ENCODE peak calls at places on chromosomes 5 and 9, in four cellular contexts. Z is neural progenitor cell, J is tibial artery, S is stomach. A is an unnamed sample.

GRCh38 chr5:17203329-17204132 is 13.9 kb upstream of the BASP1 start:
- DNase-seq in J (no peak), S (no peak), Z (peak; percentile 53), A (no peak)

GRCh38 chr5:1791176-1791575 is 8.5 kb downstream of the MRPL36 start:
- DNase-seq in Z (no peak), S (no peak), J (no peak), A (no peak)

GRCh38 chr5:181173027-181173419 is 25.6 kb downstream of the OR2V2 start:
- DNase-seq in J (no peak), S (no peak), Z (no peak), A (no peak)

GRCh38 chr5:433836-434235 is 9.1 kb upstream of the EXOC3 start:
- DNase-seq in Z (no peak), S (peak; percentile 16), J (peak; percentile 51), A (no peak)

GRCh38 chr5:1343931-1344901 is 683 bp downstream of the CLPTM1L start:
- DNase-seq in S (no peak), J (no peak), Z (peak; percentile 39), A (no peak)

GRCh38 chr5:123422433-123423277 is 548 bp downstream of the CEP120 start:
- DNase-seq in S (peak; percentile 32), J (no peak), Z (peak; percentile 46), A (peak; percentile 31)

GRCh38 chr9:94144394-94144793 is 60.1 kb downstream of the PTPDC1 start:
- DNase-seq in S (no peak), J (no peak), Z (no peak), A (no peak)

GRCh38 chr5:164296603-164297080 is 791.2 kb downstream of the MAT2B start:
- DNase-seq in J (no peak), Z (peak; percentile 95), S (no peak), A (no peak)

GRCh38 chr5:24110019-24110615 is 534.7 kb downstream of the CDH10 start:
- DNase-seq in Z (peak; percentile 31), J (no peak), S (no peak), A (no peak)

GRCh38 chr5:146283344-146283761 is 55.3 kb upstream of the POU4F3 start:
- DNase-seq in S (no peak), Z (no peak), J (no peak), A (no peak)

GRCh38 chr5:61933787-61934626 is 372.0 kb upstream of the KIF2A start:
- DNase-seq in J (no peak), S (peak; percentile 58), Z (peak; percentile 77), A (peak; percentile 47)

GRCh38 chr5:139764250-139764791 is 31.3 kb upstream of the PSD2 start:
- DNase-seq in Z (peak; percentile 93), J (no peak), S (no peak), A (no peak)

GRCh38 chr5:10525124-10525495 is 38.8 kb upstream of the ANKRD33B start:
- DNase-seq in S (no peak), Z (no peak), J (no peak), A (no peak)

GRCh38 chr9:77977210-77977611 is 54.4 kb downstream of the GNAQ start:
- DNase-seq in Z (peak; percentile 39), S (peak; percentile 66), J (peak; percentile 79), A (peak; percentile 63)

GRCh38 chr5:141413540-141414069 is 818 bp downstream of the PCDHGA10 start:
- DNase-seq in Z (no peak), J (no peak), S (no peak), A (no peak)

GRCh38 chr5:141521244-141521781 is 32.4 kb downstream of the PCDHGC5 start:
- DNase-seq in Z (peak; percentile 61), S (no peak), J (no peak), A (peak; percentile 28)

GRCh38 chr9:89868100-89868499 is 263.3 kb downstream of the GADD45G start:
- DNase-seq in Z (no peak), S (no peak), J (no peak), A (no peak)

GRCh38 chr9:79061766-79062165 is 510.0 kb upstream of the TLE4 start:
- DNase-seq in S (no peak), J (no peak), Z (no peak), A (no peak)

GRCh38 chr5:128777052-128777451 is 188.2 kb upstream of the SLC27A6 start:
- DNase-seq in S (no peak), Z (no peak), J (no peak), A (no peak)

GRCh38 chr9:127949827-127950512 is 12.3 kb upstream of the DPM2 start:
- DNase-seq in S (no peak), Z (no peak), J (no peak), A (no peak)

GRCh38 chr5:33068786-33069185 is 357.7 kb downstream of the NPR3 start:
- DNase-seq in S (no peak), Z (no peak), J (no peak), A (no peak)

GRCh38 chr5:21152611-21153010 is 1164.6 kb upstream of the CDH18 start:
- DNase-seq in Z (no peak), J (no peak), S (no peak), A (no peak)

GRCh38 chr5:22669345-22669744 is 183.8 kb downstream of the CDH12 start:
- DNase-seq in J (no peak), S (no peak), Z (no peak), A (no peak)

GRCh38 chr9:88583901-88584596 is 49.1 kb downstream of the NXNL2 start:
- DNase-seq in J (no peak), Z (peak; percentile 45), S (no peak), A (no peak)

GRCh38 chr5:139105621-139106071 is 92.5 kb downstream of the SIL1 start:
- DNase-seq in Z (peak; percentile 77), J (no peak), S (no peak), A (no peak)

GRCh38 chr9:34988218-34989055 is 1.1 kb upstream of the DNAJB5 start:
- DNase-seq in S (no peak), Z (peak; percentile 54), J (peak; percentile 78), A (no peak)

GRCh38 chr9:133371261-133371711 is 4.6 kb downstream of the SURF4 start:
- DNase-seq in J (no peak), Z (no peak), S (no peak), A (no peak)

GRCh38 chr5:56534102-56534501 is 281.2 kb upstream of the MAP3K1 start:
- DNase-seq in J (no peak), Z (no peak), S (peak; percentile 51), A (no peak)

GRCh38 chr5:81167544-81167943 is 65.6 kb upstream of the CKMT2 start:
- DNase-seq in J (no peak), S (no peak), Z (no peak), A (no peak)
- H3K4me1 ChIP-seq in J (no peaks in the 10 kb centered on the region), S (no peaks in the 10 kb centered on the region), Z (no peaks in the 10 kb centered on the region), A (peaks cover 13% of the 10 kb centered on the region)

GRCh38 chr9:136728548-136729123 is 14.1 kb downstream of the LCN10 start:
- DNase-seq in S (no peak), Z (peak; percentile 75), J (peak; percentile 67), A (no peak)
- TF ChIP-seq CTCF in S (no peak), Z (no peak), J (no peak), A (no peak)

DNA sequence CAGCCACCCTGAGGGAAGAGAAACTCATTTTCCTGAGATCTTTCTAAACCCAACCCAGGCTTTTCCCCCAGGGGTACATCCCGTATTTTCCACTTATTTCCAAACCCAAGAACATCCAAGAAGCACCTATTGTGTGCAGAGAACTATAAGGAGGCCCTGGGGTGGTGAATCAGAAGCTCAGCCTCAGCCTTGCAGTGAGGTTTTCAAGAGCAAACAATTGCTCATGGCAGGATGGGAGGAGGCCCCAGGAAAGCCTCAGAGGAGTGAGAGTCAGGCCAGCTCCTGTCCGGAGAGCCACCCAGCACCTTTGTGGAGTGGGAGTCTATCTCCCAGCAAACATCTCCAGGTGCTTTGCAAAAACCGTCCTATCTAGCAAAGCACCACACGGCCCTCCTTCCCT is 19.2 kb downstream of the NIPAL4 start:
- DNase-seq in S (no peak), Z (no peak), J (no peak), A (no peak)
- H3K36me3 ChIP-seq in S (peaks cover 29% of the 10 kb centered on the region), Z (no peaks in the 10 kb centered on the region), J (peaks cover 7% of the 10 kb centered on the region), A (no peaks in the 10 kb centered on the region)

GRCh38 chr5:133926960-133927615 is 41.3 kb downstream of the C5orf15 start:
- DNase-seq in J (no peak), S (peak; percentile 61), Z (no peak), A (no peak)
- H3K4me1 ChIP-seq in J (peaks cover 11% of the 10 kb centered on the region), S (peaks cover 31% of the 10 kb centered on the region), Z (no peaks in the 10 kb centered on the region), A (no peaks in the 10 kb centered on the region)

GRCh38 chr5:142715291-142715690 is 29.4 kb upstream of the FGF1 start:
- DNase-seq in Z (no peak), S (no peak), J (no peak), A (no peak)

GRCh38 chr5:142719836-142720330 is 34.0 kb upstream of the FGF1 start:
- DNase-seq in Z (no peak), J (no peak), S (no peak), A (no peak)

GRCh38 chr5:142717582-142718215 is 31.8 kb upstream of the FGF1 start:
- DNase-seq in S (no peak), Z (peak; percentile 52), J (no peak), A (peak; percentile 51)

GRCh38 chr5:142713151-142713706 is 27.3 kb upstream of the FGF1 start:
- DNase-seq in J (peak; percentile 90), Z (peak; percentile 92), S (peak; percentile 89), A (peak; percentile 92)

DNA sequence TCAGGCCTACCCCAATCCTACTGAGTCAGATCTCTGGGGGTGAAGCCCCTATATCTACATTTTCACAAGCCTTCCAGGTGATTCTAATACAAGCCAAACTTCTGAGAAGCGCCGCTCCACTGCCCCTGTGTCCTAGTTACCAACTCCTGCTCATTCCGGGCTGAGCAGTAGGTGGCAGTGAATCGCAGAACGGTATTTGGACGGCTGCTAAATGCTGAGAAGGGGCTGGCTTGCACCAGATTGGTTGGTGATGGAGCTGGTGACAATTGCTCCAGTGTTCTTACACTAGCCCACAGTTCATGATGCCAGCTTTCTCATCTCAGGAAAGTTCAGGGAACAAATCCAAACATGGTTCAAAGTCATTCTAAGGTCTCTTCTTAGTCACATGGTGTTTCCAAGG is 31.1 kb upstream of the FGF1 start:
- DNase-seq in J (peak; percentile 73), S (peak; percentile 52), Z (peak; percentile 79), A (no peak)
- TF ChIP-seq CTCF in J (peak; percentile 40), S (no peak), Z (peak; percentile 64), A (peak; percentile 42)

DNA sequence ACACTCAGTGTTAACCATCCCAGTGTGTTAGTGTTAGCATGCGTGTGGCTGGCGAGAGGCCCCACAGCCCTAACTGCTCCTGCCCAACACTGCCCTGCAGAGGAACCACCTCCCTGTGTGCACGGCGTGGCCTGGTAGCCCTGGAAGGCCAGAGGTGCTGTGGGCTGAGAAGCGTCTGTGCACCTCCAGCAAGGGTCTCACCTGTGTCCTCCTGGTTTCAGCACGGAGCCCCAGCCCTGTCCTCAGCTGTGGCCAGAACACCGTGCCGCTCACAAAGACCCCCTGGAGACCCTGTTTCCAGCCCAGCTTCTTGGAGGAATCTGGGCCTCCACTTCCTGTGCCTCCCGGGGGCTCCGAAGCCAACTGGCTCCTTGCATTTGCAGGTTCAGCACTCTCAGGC is 56.1 kb upstream of the NRARP start:
- DNase-seq in Z (no peak), S (peak; percentile 15), J (peak; percentile 42), A (no peak)
- H3K36me3 ChIP-seq in Z (no peaks in the 10 kb centered on the region), S (peaks cover 4% of the 10 kb centered on the region), J (peaks cover 10% of the 10 kb centered on the region), A (peaks cover 46% of the 10 kb centered on the region)